ENCODE peak calls at places on chromosomes 3 and 15, in five cellular contexts. R is NCI-H1436 treated with DMSO at 0.1 percent for 48 hours, A is SJSA1, P is A549, E is GM03348. Y is an unnamed sample.

GRCh38 chr3:183073839-183074615 is 25.3 kb downstream of the MCCC1 start:
- DNase-seq in A (no peak), R (no peak), E (no peak), P (no peak), Y (no peak)

GRCh38 chr3:14460342-14461005 is 58.1 kb downstream of the SLC6A6 start:
- DNase-seq in P (peak; percentile 55), E (peak; percentile 95), A (peak; percentile 79), R (no peak), Y (peak; percentile 96)

GRCh38 chr3:60086811-60087210 is 1037.0 kb upstream of the CFAP20DC start:
- DNase-seq in E (peak; percentile 36), P (no peak), A (no peak), R (no peak), Y (peak; percentile 49)

GRCh38 chr3:109336272-109336957 is 931 bp downstream of the DPPA4 start:
- DNase-seq in R (no peak), P (no peak), E (peak; percentile 29), A (no peak), Y (peak; percentile 65)

GRCh38 chr3:150599611-150600297 is 3.4 kb upstream of the SELENOT start:
- DNase-seq in E (peak; percentile 13), A (no peak), P (no peak), R (no peak), Y (peak; percentile 78)

GRCh38 chr15:25714538-25714840 is 148.6 kb downstream of the ATP10A start:
- DNase-seq in A (no peak), E (no peak), P (no peak), R (no peak), Y (no peak)

GRCh38 chr3:45778761-45779201 is 17.6 kb downstream of the SLC6A20 start:
- DNase-seq in P (no peak), E (no peak), R (no peak), A (no peak), Y (no peak)

GRCh38 chr3:57157666-57158065 is 7.5 kb downstream of the IL17RD start:
- DNase-seq in R (no peak), P (no peak), A (no peak), E (no peak), Y (peak; percentile 55)

GRCh38 chr3:882526-882925 is 210.3 kb upstream of the CNTN6 start:
- DNase-seq in A (no peak), E (no peak), R (no peak), P (no peak), Y (peak; percentile 30)

GRCh38 chr15:87633471-87633870 is 623.1 kb downstream of the NTRK3 start:
- DNase-seq in R (no peak), E (no peak), P (no peak), A (no peak), Y (no peak)

GRCh38 chr3:86967062-86967461 is 23.9 kb downstream of the VGLL3 start:
- DNase-seq in P (no peak), E (no peak), A (no peak), R (peak; percentile 76), Y (no peak)

GRCh38 chr15:66701422-66702034 is 508 bp upstream of the SMAD6 start:
- DNase-seq in A (peak; percentile 68), P (peak; percentile 82), E (peak; percentile 82), R (no peak), Y (no peak)

GRCh38 chr3:107710851-107711250 is 188.1 kb downstream of the BBX start:
- DNase-seq in E (peak; percentile 14), A (no peak), R (no peak), P (peak; percentile 12), Y (peak; percentile 66)

GRCh38 chr3:46998121-46998851 is 18.8 kb downstream of the NBEAL2 start:
- DNase-seq in A (peak; percentile 55), E (peak; percentile 56), P (peak; percentile 69), R (no peak), Y (peak; percentile 76)

GRCh38 chr3:146540978-146541377 is 3.4 kb downstream of the PLSCR1 start:
- DNase-seq in P (no peak), A (no peak), R (no peak), E (no peak), Y (no peak)

GRCh38 chr3:150150633-150151032 is 179.9 kb upstream of the PFN2 start:
- DNase-seq in P (no peak), R (no peak), A (no peak), E (no peak), Y (no peak)

GRCh38 chr3:55343486-55344357 is 143.4 kb downstream of the WNT5A start:
- DNase-seq in A (no peak), E (no peak), R (no peak), P (no peak), Y (peak; percentile 81)

GRCh38 chr3:24545917-24546316 is 51.3 kb upstream of the THRB start:
- DNase-seq in E (peak; percentile 31), R (no peak), P (no peak), A (no peak), Y (no peak)

GRCh38 chr3:127053450-127053849 is 70.5 kb downstream of the PLXNA1 start:
- DNase-seq in P (no peak), E (no peak), A (no peak), R (no peak), Y (no peak)

GRCh38 chr3:108202080-108202479 is 20.1 kb downstream of the IFT57 start:
- DNase-seq in A (no peak), R (no peak), E (no peak), P (no peak), Y (peak; percentile 42)

GRCh38 chr3:8205876-8206275 is 295.7 kb upstream of the LMCD1 start:
- DNase-seq in R (no peak), P (no peak), E (peak; percentile 6), A (no peak), Y (no peak)

GRCh38 chr3:71006810-71007785 is 576.4 kb downstream of the FOXP1 start:
- DNase-seq in E (no peak), A (no peak), P (peak; percentile 41), R (no peak), Y (peak; percentile 55)